ENCODE peak calls at places on chromosome 12, in five cellular contexts. B, L, K, W and A are unnamed samples.

GRCh38 chr12:44930972-44931600 is 55.0 kb upstream of the NELL2 start:
- DNase-seq in K (peak), L (no peak), B (no peak), W (peak), A (peak)

GRCh38 chr12:94062194-94062593 is 86.2 kb upstream of the PLXNC1 start:
- DNase-seq in K (no peak), B (no peak), L (no peak), W (no peak), A (no peak)

GRCh38 chr12:96434107-96434506 is 33.9 kb upstream of the CDK17 start:
- DNase-seq in K (peak), L (peak), W (peak), B (peak), A (peak)

GRCh38 chr12:30691122-30691879 is 4.4 kb downstream of the IPO8 start:
- DNase-seq in B (no peak), K (peak), L (no peak), W (peak), A (peak)

GRCh38 chr12:45285717-45286116 is 69.8 kb downstream of the ANO6 start:
- DNase-seq in B (no peak), K (no peak), L (no peak), W (no peak), A (no peak)

GRCh38 chr12:10385181-10385613 is 4.6 kb downstream of the KLRK1 start:
- DNase-seq in K (peak), B (no peak), L (no peak), W (peak), A (peak)

GRCh38 chr12:53849113-53849512 is 89.5 kb upstream of the HOXC13 start:
- DNase-seq in L (no peak), B (no peak), K (no peak), W (no peak), A (no peak)

GRCh38 chr12:356276-356988 is 32.7 kb downstream of the KDM5A start:
- DNase-seq in B (no peak), W (peak), L (no peak), K (peak), A (peak)

GRCh38 chr12:64767495-64767894 is 8.3 kb upstream of the GNS start:
- DNase-seq in B (no peak), W (no peak), L (no peak), K (no peak), A (no peak)

GRCh38 chr12:94795053-94795452 is 144.7 kb upstream of the TMCC3 start:
- DNase-seq in K (no peak), L (no peak), B (no peak), W (no peak), A (no peak)

GRCh38 chr12:25578739-25579138 is 25.7 kb upstream of the LMNTD1 start:
- DNase-seq in L (no peak), K (no peak), W (no peak), B (no peak), A (no peak)

GRCh38 chr12:114316076-114316475 is 89.9 kb downstream of the TBX5 start:
- DNase-seq in L (no peak), W (no peak), B (no peak), K (peak), A (peak)

GRCh38 chr12:107917912-107918800 is 143.7 kb downstream of the ASCL4 start:
- DNase-seq in K (peak), W (peak), B (peak), L (no peak), A (peak)

GRCh38 chr12:130482448-130482847 is 144.8 kb downstream of the PIWIL1 start:
- DNase-seq in W (no peak), B (no peak), K (no peak), L (no peak), A (no peak)

GRCh38 chr12:19779393-19780056 is 340.2 kb downstream of the AEBP2 start:
- DNase-seq in W (no peak), B (no peak), L (no peak), K (no peak), A (no peak)

GRCh38 chr12:120763250-120763649 is 37.6 kb downstream of the ACADS start:
- DNase-seq in L (no peak), K (no peak), B (no peak), W (no peak), A (no peak)

GRCh38 chr12:2187195-2187963 is 134.6 kb downstream of the CACNA1C start:
- DNase-seq in B (no peak), W (no peak), L (no peak), K (no peak), A (no peak)

GRCh38 chr12:46364777-46365580 is 7.6 kb downstream of the SLC38A2 start:
- DNase-seq in K (peak), B (no peak), L (no peak), W (peak), A (peak)

GRCh38 chr12:123973552-123974341 is 732 bp downstream of the ZNF664 start:
- DNase-seq in W (peak), L (peak), K (peak), B (peak), A (peak)

GRCh38 chr12:45122776-45123380 is 72.0 kb upstream of the DBX2 start:
- DNase-seq in K (peak), L (no peak), W (peak), B (no peak), A (peak)

GRCh38 chr12:75315518-75315917 is 14.6 kb downstream of the CAPS2 start:
- DNase-seq in K (peak), L (no peak), B (no peak), W (no peak), A (peak)

GRCh38 chr12:39606712-39607423 is 12.7 kb downstream of the ABCD2 start:
- DNase-seq in W (no peak), L (no peak), B (no peak), K (no peak), A (no peak)

GRCh38 chr12:75892779-75893408 is 138.7 kb downstream of the PHLDA1 start:
- DNase-seq in L (no peak), K (peak), W (no peak), B (no peak), A (peak)

GRCh38 chr12:30203981-30204380 is 420.2 kb upstream of the TMTC1 start:
- DNase-seq in L (no peak), K (no peak), B (no peak), W (no peak), A (no peak)

GRCh38 chr12:64900540-64900939 is 76.1 kb downstream of the TBC1D30 start:
- DNase-seq in L (no peak), W (peak), K (peak), B (no peak), A (peak)